ENCODE peak calls at places on chromosomes 3 and 15, in four cellular contexts. One of them, this sample, is unnamed.

GRCh38 chr15:47744496-47744895 is 27.2 kb downstream of the SEMA6D start:
- DNase-seq in GM23248: no peak
- DNase-seq in hepatocyte: no peak
- DNase-seq in mammary epithelial cell: no peak
- DNase-seq in this sample: no peak

GRCh38 chr15:81146006-81146405 is 11.9 kb downstream of the CFAP161 start:
- DNase-seq in GM23248: peak
- DNase-seq in hepatocyte: no peak
- DNase-seq in mammary epithelial cell: no peak
- DNase-seq in this sample: no peak

GRCh38 chr15:99692825-99693224 is 40.4 kb downstream of the LYSMD4 start:
- DNase-seq in GM23248: no peak
- DNase-seq in hepatocyte: no peak
- DNase-seq in mammary epithelial cell: peak
- DNase-seq in this sample: no peak

GRCh38 chr15:68781766-68782588 is 38.7 kb downstream of the ANP32A start:
- DNase-seq in GM23248: no peak
- DNase-seq in hepatocyte: no peak
- DNase-seq in mammary epithelial cell: no peak
- DNase-seq in this sample: no peak

GRCh38 chr3:123286308-123287023 is 84.7 kb downstream of the SEC22A start:
- DNase-seq in GM23248: peak
- DNase-seq in hepatocyte: peak
- DNase-seq in mammary epithelial cell: peak
- DNase-seq in this sample: peak

GRCh38 chr15:23422099-23422945 is 24.7 kb downstream of the GOLGA6L2 start:
- DNase-seq in GM23248: no peak
- DNase-seq in hepatocyte: no peak
- DNase-seq in mammary epithelial cell: no peak
- DNase-seq in this sample: no peak

GRCh38 chr3:79491029-79491634 is 276.7 kb downstream of the ROBO1 start:
- DNase-seq in GM23248: peak
- DNase-seq in hepatocyte: no peak
- DNase-seq in mammary epithelial cell: no peak
- DNase-seq in this sample: no peak

GRCh38 chr15:31405200-31405929 is 78.7 kb downstream of the KLF13 start:
- DNase-seq in GM23248: no peak
- DNase-seq in hepatocyte: no peak
- DNase-seq in mammary epithelial cell: no peak
- DNase-seq in this sample: no peak

GRCh38 chr3:64443553-64444331 is 218.5 kb upstream of the PRICKLE2 start:
- DNase-seq in GM23248: peak
- DNase-seq in hepatocyte: peak
- DNase-seq in mammary epithelial cell: no peak
- DNase-seq in this sample: no peak

GRCh38 chr3:148466143-148466542 is 231.6 kb upstream of the AGTR1 start:
- DNase-seq in GM23248: peak
- DNase-seq in hepatocyte: no peak
- DNase-seq in mammary epithelial cell: no peak
- DNase-seq in this sample: peak

GRCh38 chr3:71450985-71451560 is 132.5 kb downstream of the FOXP1 start:
- DNase-seq in GM23248: no peak
- DNase-seq in hepatocyte: no peak
- DNase-seq in mammary epithelial cell: no peak
- DNase-seq in this sample: no peak

GRCh38 chr15:70289191-70289955 is 191.7 kb upstream of the TLE3 start:
- DNase-seq in GM23248: peak
- DNase-seq in hepatocyte: peak
- DNase-seq in mammary epithelial cell: no peak
- DNase-seq in this sample: peak

GRCh38 chr3:81761904-81762565 is 590 bp upstream of the GBE1 start:
- DNase-seq in GM23248: peak
- DNase-seq in hepatocyte: no peak
- DNase-seq in mammary epithelial cell: no peak
- DNase-seq in this sample: no peak

GRCh38 chr3:162073422-162073821 is 576.8 kb downstream of the OTOL1 start:
- DNase-seq in GM23248: no peak
- DNase-seq in hepatocyte: no peak
- DNase-seq in mammary epithelial cell: no peak
- DNase-seq in this sample: no peak

GRCh38 chr3:175226444-175226843 is 367.3 kb downstream of the NAALADL2 start:
- DNase-seq in GM23248: no peak
- DNase-seq in hepatocyte: no peak
- DNase-seq in mammary epithelial cell: no peak
- DNase-seq in this sample: no peak

GRCh38 chr3:154842546-154842945 is 237.6 kb upstream of the MME start:
- DNase-seq in GM23248: no peak
- DNase-seq in hepatocyte: no peak
- DNase-seq in mammary epithelial cell: no peak
- DNase-seq in this sample: no peak

GRCh38 chr3:28940530-28940929 is 340.3 kb upstream of the RBMS3 start:
- DNase-seq in GM23248: peak
- DNase-seq in hepatocyte: peak
- DNase-seq in mammary epithelial cell: peak
- DNase-seq in this sample: no peak

GRCh38 chr3:123365450-123366143 is 83.3 kb downstream of the ADCY5 start:
- DNase-seq in GM23248: peak
- DNase-seq in hepatocyte: peak
- DNase-seq in mammary epithelial cell: peak
- DNase-seq in this sample: no peak

GRCh38 chr15:79308874-79309273 is 2.0 kb upstream of the TMED3 start:
- DNase-seq in GM23248: no peak
- DNase-seq in hepatocyte: no peak
- DNase-seq in mammary epithelial cell: no peak
- DNase-seq in this sample: no peak

GRCh38 chr15:75720787-75721461 is 8.3 kb upstream of the CSPG4 start:
- DNase-seq in GM23248: peak
- DNase-seq in hepatocyte: peak
- DNase-seq in mammary epithelial cell: peak
- DNase-seq in this sample: peak

GRCh38 chr3:176463610-176464009 is 733.7 kb downstream of the TBL1XR1 start:
- DNase-seq in GM23248: no peak
- DNase-seq in hepatocyte: no peak
- DNase-seq in mammary epithelial cell: no peak
- DNase-seq in this sample: no peak

GRCh38 chr3:174377684-174378083 is 481.4 kb upstream of the NAALADL2 start:
- DNase-seq in GM23248: no peak
- DNase-seq in hepatocyte: no peak
- DNase-seq in mammary epithelial cell: no peak
- DNase-seq in this sample: no peak

GRCh38 chr3:33007776-33008175 is 56.3 kb downstream of the CCR4 start:
- DNase-seq in GM23248: no peak
- DNase-seq in hepatocyte: no peak
- DNase-seq in mammary epithelial cell: no peak
- DNase-seq in this sample: no peak

GRCh38 chr3:179706233-179706632 is 53.4 kb downstream of the USP13 start:
- DNase-seq in GM23248: peak
- DNase-seq in hepatocyte: no peak
- DNase-seq in mammary epithelial cell: no peak
- DNase-seq in this sample: no peak

GRCh38 chr15:74866090-74866489 is 7.1 kb downstream of the SCAMP2 start:
- DNase-seq in GM23248: peak
- DNase-seq in hepatocyte: peak
- DNase-seq in mammary epithelial cell: peak
- DNase-seq in this sample: peak

GRCh38 chr3:184795493-184796198 is 16.3 kb upstream of the VPS8 start:
- DNase-seq in GM23248: no peak
- DNase-seq in hepatocyte: peak
- DNase-seq in mammary epithelial cell: no peak
- DNase-seq in this sample: no peak

GRCh38 chr15:47331796-47332480 is 385.4 kb upstream of the SEMA6D start:
- DNase-seq in GM23248: peak
- DNase-seq in hepatocyte: peak
- DNase-seq in mammary epithelial cell: peak
- DNase-seq in this sample: no peak

GRCh38 chr3:147384210-147385058 is 21.9 kb downstream of the ZIC4 start:
- DNase-seq in GM23248: no peak
- DNase-seq in hepatocyte: no peak
- DNase-seq in mammary epithelial cell: no peak
- DNase-seq in this sample: no peak
- H3K4me2 ChIP-seq in GM23248: no peak
- H3K4me2 ChIP-seq in hepatocyte: no peak
- H3K4me2 ChIP-seq in mammary epithelial cell: no peak
- H3K4me2 ChIP-seq in this sample: no peak

DNA sequence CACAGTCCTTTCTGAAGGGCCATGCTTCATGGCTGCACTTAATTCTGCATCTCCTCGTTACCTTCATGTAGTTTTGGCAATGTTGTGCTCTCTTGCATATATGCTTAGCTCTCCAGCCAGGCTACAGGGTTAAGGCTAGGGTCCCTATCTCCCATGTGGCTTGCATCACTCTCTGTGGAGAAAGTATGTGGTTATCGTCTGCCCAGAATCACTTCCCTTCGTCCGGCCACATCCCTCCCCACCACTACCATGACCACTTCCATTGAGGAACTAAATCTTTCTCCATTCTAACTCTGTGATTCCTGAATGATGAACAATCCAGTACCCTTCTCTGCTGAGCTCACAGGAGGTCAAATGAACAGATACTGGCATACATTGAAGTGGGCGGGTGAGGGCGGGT is 34.0 kb downstream of the WWTR1 start:
- DNase-seq in GM23248: no peak
- DNase-seq in hepatocyte: no peak
- DNase-seq in mammary epithelial cell: no peak
- DNase-seq in this sample: no peak
- H3K4me2 ChIP-seq in GM23248: no peak
- H3K4me2 ChIP-seq in hepatocyte: no peak
- H3K4me2 ChIP-seq in mammary epithelial cell: no peak
- H3K4me2 ChIP-seq in this sample: no peak

GRCh38 chr15:65369651-65370050 is 8.2 kb downstream of the IGDCC3 start:
- DNase-seq in GM23248: no peak
- DNase-seq in hepatocyte: no peak
- DNase-seq in mammary epithelial cell: no peak
- DNase-seq in this sample: no peak

GRCh38 chr15:65369148-65369547 is 8.7 kb downstream of the IGDCC3 start:
- DNase-seq in GM23248: no peak
- DNase-seq in hepatocyte: no peak
- DNase-seq in mammary epithelial cell: no peak
- DNase-seq in this sample: no peak

GRCh38 chr15:65370885-65371284 is 6.9 kb downstream of the IGDCC3 start:
- DNase-seq in GM23248: no peak
- DNase-seq in hepatocyte: no peak
- DNase-seq in mammary epithelial cell: no peak
- DNase-seq in this sample: no peak

GRCh38 chr15:65368300-65368617 is 9.5 kb downstream of the IGDCC3 start:
- DNase-seq in GM23248: no peak
- DNase-seq in hepatocyte: no peak
- DNase-seq in mammary epithelial cell: no peak
- DNase-seq in this sample: no peak

DNA sequence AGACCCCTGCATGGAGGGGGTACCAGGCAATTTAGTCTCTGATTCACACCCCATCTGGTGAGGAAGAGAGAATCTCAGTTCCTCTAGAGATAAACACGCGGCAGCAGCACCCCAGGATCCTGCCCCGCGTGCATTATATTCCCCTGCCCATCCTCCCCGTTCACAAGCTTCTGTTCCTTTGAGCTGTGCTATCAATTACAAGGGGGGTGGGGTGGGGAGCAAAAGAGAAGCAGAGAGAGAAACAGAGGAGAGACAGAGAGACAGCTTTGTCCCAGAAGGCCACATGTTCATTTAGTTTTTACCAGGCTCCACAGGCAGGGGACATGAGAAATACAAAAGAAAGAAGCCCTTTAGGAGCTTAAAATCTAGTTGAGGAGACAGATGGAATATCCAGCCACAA is 9.2 kb downstream of the IGDCC3 start:
- DNase-seq in GM23248: no peak
- DNase-seq in hepatocyte: no peak
- DNase-seq in mammary epithelial cell: no peak
- DNase-seq in this sample: no peak
- H3K4me2 ChIP-seq in GM23248: no peak
- H3K4me2 ChIP-seq in hepatocyte: peak
- H3K4me2 ChIP-seq in mammary epithelial cell: no peak
- H3K4me2 ChIP-seq in this sample: no peak

GRCh38 chr15:91308855-91309254 is 208.8 kb downstream of the SV2B start:
- DNase-seq in GM23248: no peak
- DNase-seq in hepatocyte: no peak
- DNase-seq in mammary epithelial cell: no peak
- DNase-seq in this sample: no peak
- H3K4me2 ChIP-seq in GM23248: no peak
- H3K4me2 ChIP-seq in hepatocyte: no peak
- H3K4me2 ChIP-seq in mammary epithelial cell: no peak
- H3K4me2 ChIP-seq in this sample: no peak

This sample was measured in PC-9.